ENCODE peak calls at places on chromosomes 3 and 15, in six cellular contexts. S, U, Q, B, A and D are unnamed samples.

GRCh38 chr3:36944641-36945270 is at the start of gene TRANK1:
- DNase-seq in Q (peak; percentile 56), A (no peak), B (peak; percentile 75), S (no peak), U (peak; percentile 71), D (peak; percentile 84)

GRCh38 chr3:60365360-60365759 is 885.9 kb downstream of the FHIT start:
- DNase-seq in B (no peak), S (peak; percentile 43), Q (no peak), U (no peak), A (no peak), D (peak; percentile 29)

GRCh38 chr15:34795267-34796081 is at the start of gene ACTC1:
- DNase-seq in S (peak; percentile 53), U (peak; percentile 83), B (peak; percentile 82), A (no peak), Q (peak; percentile 74), D (peak; percentile 89)

GRCh38 chr15:43346305-43346704 is 15.9 kb upstream of the LCMT2 start:
- DNase-seq in Q (no peak), U (no peak), S (peak; percentile 23), B (no peak), A (no peak), D (no peak)

GRCh38 chr3:17850448-17850847 is 108.0 kb upstream of the TBC1D5 start:
- DNase-seq in S (no peak), Q (no peak), A (no peak), U (no peak), B (no peak), D (peak; percentile 51)

GRCh38 chr15:49424954-49425353 is 1.9 kb downstream of the FGF7 start:
- DNase-seq in Q (no peak), A (no peak), S (no peak), B (no peak), U (no peak), D (peak; percentile 58)

GRCh38 chr3:45948409-45948808 is 5.1 kb downstream of the CXCR6 start:
- DNase-seq in A (no peak), U (no peak), B (no peak), Q (no peak), S (peak; percentile 11), D (peak; percentile 80)

GRCh38 chr3:190366145-190366544 is 21.8 kb upstream of the CLDN16 start:
- DNase-seq in Q (no peak), B (no peak), U (no peak), S (peak; percentile 70), A (no peak), D (peak; percentile 46)

GRCh38 chr15:67613708-67614107 is 71.2 kb downstream of the MAP2K5 start:
- DNase-seq in A (peak; percentile 1), B (no peak), Q (no peak), U (peak; percentile 68), S (peak; percentile 7), D (no peak)

GRCh38 chr3:37536033-37536432 is 325.6 kb upstream of the CTDSPL start:
- DNase-seq in A (no peak), Q (no peak), S (no peak), U (no peak), B (no peak), D (peak; percentile 32)

GRCh38 chr15:39127151-39127815 is 453.6 kb upstream of the THBS1 start:
- DNase-seq in A (no peak), U (no peak), S (peak; percentile 47), Q (no peak), B (no peak), D (peak; percentile 35)

GRCh38 chr15:29888651-29889050 is 66.4 kb upstream of the TJP1 start:
- DNase-seq in S (no peak), U (peak; percentile 62), A (no peak), Q (peak; percentile 60), B (peak; percentile 31), D (peak; percentile 48)

GRCh38 chr15:91973481-91973880 is 120.0 kb downstream of the SLCO3A1 start:
- DNase-seq in A (no peak), Q (no peak), B (no peak), S (no peak), U (no peak), D (no peak)

GRCh38 chr3:125062904-125063618 is 7.3 kb upstream of the HEG1 start:
- DNase-seq in Q (no peak), U (no peak), S (peak; percentile 94), A (no peak), B (peak; percentile 59), D (peak; percentile 93)

GRCh38 chr3:175258763-175259162 is 399.6 kb downstream of the NAALADL2 start:
- DNase-seq in Q (no peak), S (peak; percentile 59), A (no peak), U (no peak), B (no peak), D (peak; percentile 13)

GRCh38 chr3:4052691-4053090 is 250.5 kb upstream of the SETMAR start:
- DNase-seq in B (no peak), U (no peak), A (no peak), S (no peak), Q (no peak), D (no peak)

GRCh38 chr3:191100516-191100915 is 98.5 kb upstream of the OSTN start:
- DNase-seq in A (no peak), S (no peak), B (no peak), U (no peak), Q (no peak), D (no peak)

GRCh38 chr15:80423215-80423614 is 19.0 kb downstream of the ARNT2 start:
- DNase-seq in A (no peak), B (no peak), Q (no peak), U (no peak), S (peak; percentile 19), D (peak; percentile 21)

GRCh38 chr3:8280161-8280560 is 221.5 kb upstream of the LMCD1 start:
- DNase-seq in U (peak; percentile 39), B (no peak), A (no peak), Q (peak; percentile 36), S (no peak), D (no peak)

GRCh38 chr15:62404194-62404985 is 239.3 kb upstream of the C2CD4B start:
- DNase-seq in U (no peak), A (no peak), S (no peak), Q (no peak), B (no peak), D (no peak)

GRCh38 chr3:170746175-170746942 is 123.6 kb downstream of the RPL22L1 start:
- DNase-seq in S (peak; percentile 21), U (no peak), B (no peak), A (no peak), Q (no peak), D (no peak)

DNA sequence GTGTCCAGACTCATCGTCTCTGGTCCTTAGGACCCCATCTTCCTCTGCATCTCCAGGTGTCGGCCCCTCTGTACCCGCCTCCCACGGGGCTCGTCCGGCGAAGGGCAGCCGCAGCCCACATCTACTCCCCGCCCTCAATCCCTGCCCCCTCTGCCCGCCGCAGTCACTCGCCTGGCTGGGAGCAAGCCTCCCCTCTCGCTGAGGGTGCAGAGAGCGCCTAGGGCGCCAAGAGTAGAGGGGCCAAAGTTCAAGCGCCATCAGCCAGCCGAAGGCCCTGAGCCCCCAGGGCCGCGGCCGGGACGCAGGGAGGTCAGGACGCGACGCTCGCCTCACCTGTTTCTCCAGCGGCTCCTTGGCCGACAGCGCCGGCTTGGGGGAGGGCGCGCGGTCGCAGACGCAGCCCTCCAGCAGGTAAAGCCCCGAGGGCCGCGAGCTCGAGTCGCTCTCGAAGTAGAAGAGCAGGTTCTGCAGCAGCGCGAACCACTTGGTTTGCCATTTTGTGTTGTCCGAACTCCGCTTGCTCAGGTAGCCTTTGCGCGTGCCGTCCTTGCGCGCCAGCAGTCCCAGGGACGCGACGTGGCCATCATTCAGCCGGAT is 592 bp downstream of the RASGRF1 start:
- DNase-seq in S (no peak), U (peak; percentile 58), Q (peak; percentile 44), A (no peak), B (no peak), D (no peak)
- TF ChIP-seq EZH2phosphoT487 in S (no peak), U (no peak), Q (peak; percentile 80), A (no peak), B (no peak), D (no peak)

GRCh38 chr3:139778884-139779283 is 101.1 kb upstream of the NMNAT3 start:
- DNase-seq in S (no peak), B (no peak), U (no peak), Q (no peak), A (no peak), D (no peak)

GRCh38 chr3:139774570-139775302 is 97.0 kb upstream of the NMNAT3 start:
- DNase-seq in U (peak; percentile 50), B (peak; percentile 54), Q (peak; percentile 86), A (no peak), S (no peak), D (peak; percentile 6)

GRCh38 chr3:139780603-139781002 is 102.8 kb upstream of the NMNAT3 start:
- DNase-seq in Q (no peak), A (no peak), U (no peak), B (no peak), S (no peak), D (no peak)
- TF ChIP-seq EZH2 in Q (no peak), A (no peak), U (no peak), B (no peak), S (no peak), D (no peak)

GRCh38 chr3:13470894-13471574 is 9.1 kb upstream of the HDAC11 start:
- DNase-seq in Q (no peak), S (peak; percentile 60), A (no peak), B (peak; percentile 44), U (no peak), D (no peak)
- TF ChIP-seq EZH2phosphoT487 in Q (no peak), S (no peak), A (no peak), B (no peak), U (no peak), D (no peak)

GRCh38 chr3:107407355-107407754 is 30.1 kb downstream of the CCDC54 start:
- DNase-seq in Q (no peak), B (no peak), A (no peak), S (no peak), U (no peak), D (no peak)
- TF ChIP-seq EZH2 in Q (no peak), B (no peak), A (no peak), S (no peak), U (no peak), D (no peak)